ENCODE peak calls at places on chromosomes 12 and 14, in six cellular contexts. F, N, T, I, Y and H are unnamed samples.

GRCh38 chr12:103547929-103548328 is 39.1 kb upstream of the STAB2 start:
- DNase-seq in F (no peak), N (no peak), T (no peak), I (peak; percentile 60), Y (no peak), H (no peak)

GRCh38 chr12:6896846-6897435 is 7.7 kb upstream of the LRRC23 start:
- DNase-seq in F (no peak), N (no peak), T (no peak), I (no peak), Y (no peak), H (no peak)

GRCh38 chr12:132998742-132999141 is 12.6 kb downstream of the ZNF26 start:
- DNase-seq in F (no peak), N (no peak), T (no peak), I (no peak), Y (no peak), H (no peak)

GRCh38 chr12:99154264-99154982 is 493.1 kb upstream of the GARIN6 start:
- DNase-seq in F (no peak), N (no peak), T (no peak), I (no peak), Y (no peak), H (peak; percentile 73)

GRCh38 chr12:19436931-19437330 is 2.4 kb upstream of the AEBP2 start:
- DNase-seq in F (no peak), N (peak; percentile 18), T (no peak), I (no peak), Y (no peak), H (no peak)

GRCh38 chr12:118346895-118347294 is 25.8 kb downstream of the TAOK3 start:
- DNase-seq in F (no peak), N (no peak), T (no peak), I (no peak), Y (no peak), H (no peak)

GRCh38 chr12:96219700-96220206 is 25.6 kb downstream of the ELK3 start:
- DNase-seq in F (no peak), N (no peak), T (no peak), I (no peak), Y (no peak), H (no peak)

GRCh38 chr14:105882626-105883025 is 356.2 kb downstream of the TMEM121 start:
- DNase-seq in F (peak; percentile 1), N (peak; percentile 84), T (no peak), I (no peak), Y (peak; percentile 32), H (no peak)

GRCh38 chr14:21419528-21419927 is 35.7 kb upstream of the SUPT16H start:
- DNase-seq in F (no peak), N (no peak), T (no peak), I (no peak), Y (no peak), H (no peak)

GRCh38 chr14:72599579-72600470 is 294.1 kb downstream of the DPF3 start:
- DNase-seq in F (no peak), N (no peak), T (no peak), I (no peak), Y (no peak), H (no peak)

GRCh38 chr12:3752096-3752709 is 706 bp downstream of the CRACR2A start:
- DNase-seq in F (peak; percentile 60), N (peak; percentile 89), T (peak; percentile 70), I (no peak), Y (peak; percentile 88), H (no peak)

GRCh38 chr12:85424581-85425348 is 144.7 kb downstream of the ALX1 start:
- DNase-seq in F (no peak), N (no peak), T (no peak), I (no peak), Y (peak; percentile 12), H (no peak)

GRCh38 chr12:56591961-56592360 is 38.2 kb downstream of the BAZ2A start:
- DNase-seq in F (no peak), N (no peak), T (no peak), I (no peak), Y (no peak), H (no peak)

GRCh38 chr12:112170376-112170775 is 45.0 kb downstream of the TRAFD1 start:
- DNase-seq in F (peak; percentile 22), N (no peak), T (peak; percentile 50), I (no peak), Y (peak; percentile 65), H (no peak)

GRCh38 chr14:93100570-93100969 is 15.2 kb downstream of the ITPK1 start:
- DNase-seq in F (no peak), N (no peak), T (no peak), I (no peak), Y (no peak), H (no peak)

GRCh38 chr12:41234672-41235071 is 46.6 kb downstream of the PDZRN4 start:
- DNase-seq in F (no peak), N (no peak), T (no peak), I (no peak), Y (no peak), H (no peak)

GRCh38 chr12:120994589-120995337 is 16.4 kb downstream of the HNF1A start:
- DNase-seq in F (no peak), N (no peak), T (no peak), I (no peak), Y (no peak), H (no peak)

GRCh38 chr12:106067606-106068205 is 71.0 kb downstream of the NUAK1 start:
- DNase-seq in F (no peak), N (no peak), T (no peak), I (no peak), Y (no peak), H (no peak)

GRCh38 chr12:96623818-96624217 is 134.4 kb downstream of the CFAP54 start:
- DNase-seq in F (no peak), N (no peak), T (no peak), I (no peak), Y (no peak), H (no peak)

GRCh38 chr12:18158774-18159557 is 69.0 kb upstream of the RERGL start:
- DNase-seq in F (peak; percentile 6), N (no peak), T (peak; percentile 6), I (peak; percentile 11), Y (no peak), H (no peak)

GRCh38 chr12:15274561-15274967 is 47.7 kb upstream of the PTPRO start:
- DNase-seq in F (no peak), N (no peak), T (no peak), I (no peak), Y (no peak), H (no peak)